ENCODE peak calls at places on chromosomes 12 and 14, in nine cellular contexts. U, F, G, R, C, O, E, Z and V are unnamed samples.

GRCh38 chr14:85366226-85366625 is 163.7 kb upstream of the FLRT2 start:
- DNase-seq in Z (no peak), C (no peak), G (no peak), R (no peak), O (no peak), U (no peak), F (no peak), E (no peak), V (no peak)

GRCh38 chr12:121087467-121088207 is 45.0 kb upstream of the P2RX7 start:
- DNase-seq in E (no peak), G (no peak), O (no peak), Z (no peak), F (no peak), U (no peak), C (no peak), R (no peak), V (no peak)

GRCh38 chr12:39586811-39587210 is 32.8 kb downstream of the ABCD2 start:
- DNase-seq in Z (no peak), C (no peak), U (no peak), G (no peak), E (no peak), F (peak; percentile 23), R (no peak), O (no peak), V (no peak)

GRCh38 chr14:99327458-99328250 is 55.7 kb upstream of the BCL11B start:
- DNase-seq in R (no peak), F (no peak), E (peak; percentile 42), U (no peak), O (no peak), G (no peak), C (no peak), Z (no peak), V (no peak)

GRCh38 chr12:80400591-80400991 is 43.4 kb upstream of the PTPRQ start:
- DNase-seq in F (peak; percentile 40), Z (no peak), U (no peak), G (no peak), R (no peak), E (peak; percentile 46), O (no peak), C (no peak), V (no peak)

GRCh38 chr12:63882844-63883243 is 38.3 kb downstream of the SRGAP1 start:
- DNase-seq in F (no peak), Z (no peak), U (no peak), R (no peak), G (peak; percentile 59), O (no peak), E (no peak), C (no peak), V (no peak)

GRCh38 chr14:61505815-61506809 is 184.7 kb downstream of the PRKCH start:
- DNase-seq in G (peak; percentile 71), O (no peak), E (no peak), R (no peak), F (peak; percentile 93), Z (no peak), C (no peak), U (no peak), V (peak; percentile 94)

GRCh38 chr12:98894412-98895085 is 249.5 kb downstream of the APAF1 start:
- DNase-seq in R (no peak), C (no peak), F (peak; percentile 5), E (no peak), O (peak; percentile 33), G (no peak), Z (no peak), U (no peak), V (no peak)

GRCh38 chr12:121301876-121302275 is 5.4 kb upstream of the CAMKK2 start:
- DNase-seq in R (no peak), Z (no peak), U (no peak), O (no peak), E (no peak), C (no peak), G (no peak), F (no peak), V (no peak)

GRCh38 chr12:69240625-69240984 is 1.2 kb downstream of the CPSF6 start:
- DNase-seq in C (no peak), O (no peak), G (peak; percentile 11), U (no peak), R (no peak), E (no peak), F (peak; percentile 15), Z (no peak), V (no peak)

GRCh38 chr14:60134702-60135101 is 30.5 kb downstream of the DHRS7 start:
- DNase-seq in Z (no peak), E (no peak), C (no peak), R (no peak), O (no peak), G (no peak), U (no peak), F (no peak), V (no peak)

GRCh38 chr14:77421241-77421640 is 2.1 kb downstream of the NOXRED1 start:
- DNase-seq in O (no peak), G (peak; percentile 46), F (no peak), U (peak; percentile 21), Z (no peak), C (no peak), R (no peak), E (no peak), V (peak; percentile 7)

GRCh38 chr12:130429656-130430505 is 92.2 kb downstream of the PIWIL1 start:
- DNase-seq in R (no peak), U (no peak), Z (no peak), O (no peak), F (no peak), G (no peak), C (no peak), E (peak; percentile 52), V (no peak)

GRCh38 chr14:83975435-83976222 is 1554.3 kb upstream of the FLRT2 start:
- DNase-seq in E (no peak), Z (no peak), O (no peak), C (no peak), U (no peak), G (peak; percentile 67), R (no peak), F (peak; percentile 48), V (no peak)

GRCh38 chr14:104446611-104447010 is 133.0 kb upstream of the C14orf180 start:
- DNase-seq in E (peak; percentile 49), F (no peak), C (no peak), Z (no peak), G (no peak), O (no peak), R (peak; percentile 26), U (no peak), V (no peak)

GRCh38 chr12:124369055-124369900 is 74.4 kb downstream of the RFLNA start:
- DNase-seq in R (peak; percentile 94), O (no peak), U (peak; percentile 66), C (no peak), G (peak; percentile 92), F (peak; percentile 98), Z (no peak), E (peak; percentile 94), V (peak; percentile 73)
- TF ChIP-seq CTCF in R (no peak), O (no peak), U (peak; percentile 69), C (no peak), G (peak; percentile 57), F (peak; percentile 54), Z (no peak), E (peak; percentile 46), V (peak; percentile 55)

GRCh38 chr12:46354799-46355194 is 17.8 kb downstream of the SLC38A2 start:
- DNase-seq in O (no peak), R (no peak), E (no peak), Z (no peak), U (no peak), C (no peak), G (no peak), F (no peak), V (no peak)

GRCh38 chr12:46351138-46351537 is 21.4 kb downstream of the SLC38A2 start:
- DNase-seq in R (no peak), G (no peak), O (no peak), U (no peak), Z (no peak), C (no peak), F (no peak), E (no peak), V (no peak)

GRCh38 chr12:46351861-46352595 is 20.5 kb downstream of the SLC38A2 start:
- DNase-seq in Z (no peak), F (no peak), E (no peak), G (no peak), C (no peak), O (no peak), U (no peak), R (no peak), V (no peak)

GRCh38 chr12:46356655-46357437 is 15.7 kb downstream of the SLC38A2 start:
- DNase-seq in G (no peak), C (no peak), O (no peak), Z (no peak), R (no peak), F (no peak), U (no peak), E (no peak), V (no peak)

GRCh38 chr12:46354111-46354798 is 18.3 kb downstream of the SLC38A2 start:
- DNase-seq in G (no peak), U (no peak), C (no peak), O (no peak), R (no peak), E (no peak), F (no peak), Z (no peak), V (no peak)
- TF ChIP-seq CTCF in G (peak; percentile 5), U (no peak), C (no peak), O (no peak), R (peak; percentile 28), E (no peak), F (no peak), Z (peak; percentile 22), V (no peak)

DNA sequence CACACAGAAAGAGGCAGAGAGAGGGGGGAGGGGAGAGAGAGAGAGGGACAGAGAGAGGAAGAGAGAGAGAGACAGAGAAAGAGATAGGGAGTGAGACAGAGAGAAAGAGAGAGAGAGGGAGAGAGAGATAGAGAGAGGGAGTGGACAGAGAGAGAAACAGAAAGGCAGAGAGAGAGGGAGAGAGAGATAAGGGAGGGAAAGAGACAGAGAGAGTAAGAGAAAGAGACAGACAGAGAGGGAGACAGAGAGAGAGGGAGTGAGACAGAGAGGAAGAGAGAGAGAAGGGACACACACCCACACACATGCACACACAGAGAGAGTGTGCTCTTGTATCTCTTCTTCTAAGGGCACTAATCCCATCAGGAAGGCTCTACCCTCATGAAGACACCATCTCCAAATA is 103.2 kb upstream of the ESRRB start:
- DNase-seq in E (no peak), Z (no peak), F (no peak), O (no peak), U (no peak), R (no peak), G (no peak), C (no peak), V (no peak)
- TF ChIP-seq CTCF in E (no peak), Z (no peak), F (no peak), O (no peak), U (no peak), R (no peak), G (no peak), C (no peak), V (no peak)

DNA sequence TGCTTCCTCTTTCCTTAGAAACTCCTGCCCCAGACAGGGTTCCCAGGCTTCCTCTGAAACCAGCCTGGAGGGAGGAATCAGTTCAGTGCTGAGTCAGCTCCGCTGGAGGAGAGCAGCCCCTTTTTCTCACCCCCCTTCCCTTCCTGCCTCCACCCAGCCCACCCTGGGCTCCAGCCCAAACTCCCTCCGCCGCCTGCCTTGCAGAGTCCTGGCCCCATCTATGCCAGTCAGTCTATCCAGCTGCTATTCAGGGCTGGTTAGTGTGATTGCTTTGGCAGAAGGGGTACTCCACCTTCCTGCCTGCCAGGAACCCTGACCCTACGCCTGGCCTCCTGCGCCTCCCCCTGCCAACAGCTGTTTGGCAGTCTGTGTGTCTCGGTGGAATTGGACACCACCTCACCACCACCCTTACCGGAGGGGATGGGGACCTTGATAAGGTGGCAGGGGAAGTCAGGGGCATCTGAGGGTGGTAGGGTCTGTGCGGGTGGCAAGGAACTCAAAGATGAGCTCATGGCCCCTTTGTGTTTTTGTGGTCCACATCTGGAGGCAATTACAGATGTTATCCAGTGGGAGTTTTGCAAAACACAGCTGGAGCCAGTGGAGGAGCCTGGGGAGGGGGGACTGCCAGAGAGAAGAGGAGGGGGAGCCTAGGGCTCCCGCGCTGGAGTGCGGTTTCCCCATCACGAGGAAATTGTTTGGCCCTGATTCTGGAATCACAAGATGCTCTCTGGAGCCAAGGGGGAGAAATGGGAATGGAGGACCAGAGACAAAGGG is 12.2 kb downstream of the MMP14 start:
- DNase-seq in E (peak; percentile 69), R (peak; percentile 81), C (no peak), F (peak; percentile 98), G (peak; percentile 92), U (peak; percentile 82), Z (no peak), O (no peak), V (no peak)
- TF ChIP-seq CTCF in E (no peak), R (no peak), C (no peak), F (no peak), G (no peak), U (no peak), Z (no peak), O (no peak), V (no peak)